ENCODE peak calls at places on chromosome 4, in seven cellular contexts. B is Peyer's patch, I is upper lobe of left lung, K is transverse colon, S is suprapubic skin, Y is prostate gland, J is esophagus muscularis mucosa. F is an unnamed sample.
A peak's percentile ranks its signal among the peaks of the same experiment; 100 is the strongest.

GRCh38 chr4:105992641-105993305 is 97.5 kb downstream of the NPNT start:
- DNase-seq in Y (no peak), S (no peak), B (no peak), J (no peak), K (no peak), I (no peak), F (no peak)

GRCh38 chr4:173274744-173275143 is 59.4 kb downstream of the HMGB2 start:
- DNase-seq in I (no peak), Y (no peak), J (no peak), B (no peak), K (no peak), S (no peak), F (no peak)

GRCh38 chr4:121900132-121900983 is 30.1 kb upstream of the BBS7 start:
- DNase-seq in K (peak; percentile 35), B (peak; percentile 59), J (no peak), S (no peak), I (peak; percentile 27), Y (peak; percentile 32), F (peak; percentile 48)

GRCh38 chr4:10096976-10097330 is 19.6 kb downstream of the WDR1 start:
- DNase-seq in J (no peak), I (no peak), Y (no peak), K (no peak), B (no peak), S (no peak), F (peak; percentile 39)

GRCh38 chr4:10567766-10568165 is 110.5 kb upstream of the ZNF518B start:
- DNase-seq in J (no peak), K (no peak), Y (no peak), S (no peak), B (no peak), I (no peak), F (no peak)

GRCh38 chr4:124334119-124334518 is 378.4 kb downstream of the ANKRD50 start:
- DNase-seq in S (no peak), I (no peak), Y (peak; percentile 47), K (no peak), J (no peak), B (no peak), F (peak; percentile 42)

GRCh38 chr4:165556383-165556782 is 177.6 kb downstream of the CPE start:
- DNase-seq in J (no peak), B (no peak), S (no peak), I (no peak), Y (no peak), K (no peak), F (no peak)

GRCh38 chr4:84790769-84791565 is 175.5 kb downstream of the WDFY3 start:
- DNase-seq in S (no peak), I (no peak), K (no peak), Y (no peak), B (no peak), J (no peak), F (no peak)

GRCh38 chr4:15337258-15337657 is 90.6 kb upstream of the C1QTNF7 start:
- DNase-seq in S (no peak), K (no peak), Y (no peak), I (no peak), B (no peak), J (no peak), F (no peak)

GRCh38 chr4:6782846-6783110 is 251 bp downstream of the KIAA0232 start:
- DNase-seq in S (no peak), Y (no peak), B (no peak), K (no peak), I (no peak), J (no peak), F (no peak)

GRCh38 chr4:6785572-6785925 is 3.0 kb downstream of the KIAA0232 start:
- DNase-seq in K (no peak), Y (no peak), I (no peak), J (peak; percentile 7), B (peak; percentile 18), S (no peak), F (no peak)

GRCh38 chr4:6781561-6781960 is 966 bp upstream of the KIAA0232 start:
- DNase-seq in J (no peak), Y (no peak), S (no peak), K (no peak), I (no peak), B (peak; percentile 45), F (no peak)

GRCh38 chr4:6782147-6782845 is at the start of gene KIAA0232:
- DNase-seq in J (no peak), B (peak; percentile 96), S (peak; percentile 91), I (peak; percentile 94), K (peak; percentile 93), Y (peak; percentile 93), F (peak; percentile 98)

DNA sequence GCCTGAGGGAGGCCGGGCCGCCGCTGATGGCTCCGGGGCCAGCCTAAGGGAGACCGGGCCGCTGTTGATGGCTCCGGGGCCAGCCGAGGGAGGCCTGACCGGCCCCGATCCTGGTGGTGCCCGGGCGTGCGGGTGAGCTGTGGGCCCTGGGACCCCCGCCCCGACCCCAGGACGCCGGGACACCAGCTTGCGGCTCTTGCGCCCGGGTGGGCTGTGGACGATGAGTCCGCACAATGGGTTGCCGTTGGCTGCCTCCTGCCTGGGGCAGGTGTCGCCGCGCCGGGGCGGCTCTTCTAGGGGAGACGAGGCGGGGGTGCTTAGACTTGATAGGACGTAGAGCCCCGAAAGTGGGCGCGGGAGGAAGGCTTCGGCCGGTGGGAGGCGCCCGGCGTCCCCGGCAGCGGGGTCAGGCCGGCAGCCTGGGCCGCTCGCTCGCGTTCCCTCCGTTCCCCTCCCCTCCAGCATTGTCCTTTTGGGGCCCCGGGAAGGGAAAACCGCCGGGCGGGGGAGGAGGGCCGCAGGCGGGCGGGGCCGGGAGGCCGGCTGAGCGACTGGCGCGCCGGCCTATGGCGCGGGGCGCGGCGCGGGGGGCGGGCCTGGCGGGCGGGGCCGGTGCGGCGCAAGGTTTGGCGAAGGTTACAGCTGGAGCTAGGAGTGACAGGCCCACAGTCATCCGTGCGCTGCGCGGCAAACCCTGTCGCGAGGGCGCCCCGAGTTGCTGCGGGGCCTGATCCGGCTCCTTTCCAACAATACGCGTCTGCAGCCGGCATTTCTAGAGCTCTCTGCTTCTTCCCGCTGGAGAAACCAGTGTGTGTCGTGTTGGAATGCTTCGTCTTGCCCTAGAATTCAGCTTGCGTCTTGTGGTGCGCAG is 819 bp downstream of the KIAA0232 start:
- DNase-seq in I (peak; percentile 92), J (peak; percentile 95), B (peak; percentile 95), K (peak; percentile 94), Y (peak; percentile 91), S (peak; percentile 91), F (peak; percentile 96)
- TF ChIP-seq POLR2A in I (peak; percentile 85), J (peak; percentile 38), B (peak; percentile 79), K (peak; percentile 90), Y (peak; percentile 87), S (peak; percentile 73), F (peak; percentile 69)

DNA sequence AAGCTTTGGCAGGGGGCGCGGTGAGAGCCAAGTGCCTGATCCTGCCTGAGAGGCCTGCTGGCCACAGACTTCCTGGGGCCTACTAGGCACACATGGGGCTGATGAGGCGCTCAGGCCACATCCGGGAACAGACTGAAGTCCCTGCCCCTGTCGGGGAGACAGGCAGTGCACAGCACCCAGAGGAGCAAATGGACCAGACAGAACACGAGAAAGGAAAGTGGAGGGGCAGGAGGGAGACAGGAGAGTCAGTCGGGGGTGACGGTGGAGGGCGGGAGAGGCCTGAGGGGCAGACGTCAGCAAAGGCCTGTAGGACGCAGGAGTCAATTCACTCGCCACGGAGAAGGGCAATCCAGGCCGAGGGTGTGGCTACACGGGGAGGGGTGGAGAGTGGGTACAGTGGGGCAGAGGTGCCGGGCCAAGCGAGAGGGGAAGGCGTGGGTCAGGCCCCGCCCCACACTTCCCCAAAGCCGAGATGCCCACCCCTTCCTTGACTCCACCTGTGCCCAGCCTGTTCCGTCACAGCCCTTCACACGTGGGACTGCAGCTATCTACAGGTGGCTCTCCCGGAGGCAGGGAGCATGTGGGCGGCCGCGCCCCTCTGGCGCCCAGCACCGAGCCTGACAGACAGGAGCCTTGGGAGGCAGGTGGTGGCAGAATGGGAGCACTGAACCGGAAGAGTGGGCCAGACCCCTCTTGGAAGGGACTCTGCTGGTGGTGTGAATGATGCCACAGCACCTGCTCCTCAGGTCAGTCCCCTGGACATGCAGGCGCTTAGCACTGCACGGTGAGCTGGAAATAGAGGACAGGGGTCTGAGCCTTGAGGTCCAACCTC is 20.5 kb downstream of the NOP14 start:
- DNase-seq in I (no peak), K (peak; percentile 86), J (no peak), B (peak; percentile 61), Y (no peak), S (peak; percentile 77), F (no peak)
- TF ChIP-seq POLR2A in I (no peak), K (peak; percentile 49), J (no peak), B (no peak), Y (no peak), S (no peak), F (no peak)

DNA sequence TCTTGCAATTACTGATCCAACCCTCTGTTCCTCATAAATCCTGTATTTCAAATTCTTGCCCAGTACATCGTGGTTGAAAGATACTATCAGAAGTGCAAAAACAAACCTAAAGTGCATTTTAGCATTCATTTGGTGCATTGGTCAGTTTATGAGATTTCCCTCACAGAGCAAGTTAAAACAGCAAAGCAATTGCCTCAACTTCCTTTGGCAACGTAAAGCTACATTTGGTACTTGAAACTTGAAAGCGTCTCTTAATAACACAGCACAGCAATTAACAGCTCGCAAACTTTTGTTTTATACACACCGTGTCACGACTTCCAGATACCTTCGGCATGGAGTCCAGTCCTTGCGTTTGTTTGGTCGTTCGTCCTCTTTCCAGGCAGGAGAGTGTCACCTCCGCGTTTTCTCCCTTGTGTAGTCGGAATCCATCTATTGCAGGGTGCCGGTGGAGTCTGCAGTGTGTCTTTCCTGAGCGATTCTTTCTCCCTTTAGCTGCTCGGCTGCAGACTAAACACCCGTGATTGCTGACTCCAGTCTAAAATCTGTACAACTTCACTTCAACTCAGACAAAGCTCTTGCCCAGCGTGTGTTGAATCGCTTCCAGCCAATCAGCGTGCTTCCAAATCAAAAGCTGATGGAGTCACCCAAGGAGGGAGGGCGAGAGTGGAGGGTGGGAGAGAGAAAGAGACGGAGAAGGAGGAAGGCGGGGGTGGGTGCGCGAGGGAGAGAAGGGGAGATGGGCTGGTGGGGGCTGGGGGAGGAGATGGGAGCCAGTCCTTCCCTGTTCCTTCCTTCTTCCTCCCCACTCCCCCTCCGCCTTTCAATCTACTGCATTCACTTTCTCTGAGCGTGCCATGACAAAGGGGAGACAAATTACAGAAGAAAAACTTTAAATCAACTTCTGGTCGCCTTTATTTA is at the start of gene PCDH18:
- DNase-seq in K (peak; percentile 74), I (peak; percentile 66), Y (peak; percentile 76), S (peak; percentile 89), B (peak; percentile 79), J (peak; percentile 98), F (no peak)
- TF ChIP-seq POLR2A in K (peak; percentile 57), I (peak; percentile 32), Y (peak; percentile 29), S (peak; percentile 42), B (no peak), J (no peak), F (no peak)

GRCh38 chr4:80185787-80186548 is 11.3 kb upstream of the PRDM8 start:
- DNase-seq in B (no peak), K (no peak), I (no peak), J (peak; percentile 82), S (no peak), Y (no peak), F (no peak)
- TF ChIP-seq POLR2A in B (no peak), K (no peak), I (no peak), J (no peak), S (no peak), Y (no peak), F (no peak)

F was measured in erythroblast.